ENCODE peak calls at places on chromosome 2, in ten cellular contexts. G, I, X, U, C, N, J, V, W and D are unnamed samples.

GRCh38 chr2:71564361-71564760 is 111.0 kb downstream of the DYSF start:
- DNase-seq in W (no peak), X (no peak), J (no peak), G (no peak), U (no peak), V (no peak), C (no peak), I (no peak), N (no peak), D (no peak)

GRCh38 chr2:43576983-43577892 is 18.6 kb downstream of the THADA start:
- DNase-seq in X (no peak), J (no peak), U (no peak), G (peak; percentile 56), W (peak; percentile 17), C (peak; percentile 79), I (peak; percentile 74), V (peak; percentile 12), N (no peak), D (no peak)

GRCh38 chr2:43134571-43134889 is 91.9 kb downstream of the ZFP36L2 start:
- DNase-seq in C (no peak), X (no peak), U (no peak), J (no peak), I (no peak), W (no peak), N (no peak), V (no peak), G (no peak), D (no peak)

GRCh38 chr2:220504890-220505564 is 877.6 kb downstream of the SLC4A3 start:
- DNase-seq in U (no peak), C (peak; percentile 82), J (no peak), I (peak; percentile 45), W (no peak), N (no peak), V (peak; percentile 18), X (no peak), G (no peak), D (no peak)

GRCh38 chr2:237660381-237660900 is 33.1 kb downstream of the LRRFIP1 start:
- DNase-seq in W (no peak), N (no peak), V (no peak), U (no peak), X (no peak), I (no peak), J (no peak), C (no peak), G (no peak), D (no peak)

GRCh38 chr2:204030337-204030736 is 93.8 kb downstream of the ICOS start:
- DNase-seq in U (no peak), I (no peak), N (no peak), C (no peak), G (no peak), W (no peak), V (no peak), X (no peak), J (no peak), D (no peak)

GRCh38 chr2:12658287-12658945 is 58.3 kb upstream of the TRIB2 start:
- DNase-seq in N (no peak), U (no peak), C (no peak), X (no peak), G (no peak), J (no peak), I (no peak), V (no peak), W (no peak), D (no peak)

GRCh38 chr2:187198136-187198535 is 249.9 kb downstream of the CALCRL start:
- DNase-seq in W (no peak), I (no peak), X (no peak), J (no peak), U (no peak), V (no peak), G (no peak), C (no peak), N (no peak), D (no peak)

GRCh38 chr2:238322001-238322411 is 1.7 kb downstream of the TRAF3IP1 start:
- DNase-seq in U (no peak), X (no peak), N (no peak), W (no peak), I (no peak), G (no peak), V (no peak), J (no peak), C (no peak), D (no peak)

GRCh38 chr2:173415663-173416469 is 61.2 kb downstream of the CDCA7 start:
- DNase-seq in X (no peak), C (no peak), I (no peak), J (no peak), V (no peak), N (no peak), U (no peak), W (no peak), G (no peak), D (no peak)